ENCODE peak calls at places on chromosome 11, in nine cellular contexts. F is stimulated activated CD4-positive, alpha-beta T cell treated with anti-CD3 and anti-CD28 coated beads, Interleukin-2, amount 100 ng/mL, for 4 hours; M is dermis blood vessel endothelial cell; U is prostate gland; A is mesendoderm; P is NCI-H345; W is CD4-positive, alpha-beta T cell; E is stimulated activated naive CD4-positive, alpha-beta T cell; K is iris pigment epithelial cell. T is an unnamed sample.

GRCh38 chr11:17354070-17354924 is 2.7 kb downstream of the NCR3LG1 start:
- DNase-seq in F (peak; percentile 44), M (peak; percentile 85), U (peak; percentile 47), A (peak; percentile 84), P (peak; percentile 72), W (peak; percentile 38), E (peak; percentile 50), K (peak; percentile 72), T (peak; percentile 44)

GRCh38 chr11:126886636-126887035 is 113.9 kb downstream of the KIRREL3 start:
- DNase-seq in F (no peak), M (no peak), U (no peak), A (no peak), P (no peak), W (no peak), E (no peak), K (no peak), T (no peak)

GRCh38 chr11:2815762-2816496 is 69.6 kb downstream of the CDKN1C start:
- DNase-seq in F (no peak), M (no peak), U (no peak), A (no peak), P (no peak), W (no peak), E (no peak), K (no peak), T (no peak)

GRCh38 chr11:67267188-67268035 is 1.1 kb downstream of the GRK2 start:
- DNase-seq in F (no peak), M (no peak), U (peak; percentile 58), A (no peak), P (no peak), W (no peak), E (peak; percentile 44), K (no peak), T (no peak)

GRCh38 chr11:60977224-60977623 is 5.7 kb downstream of the CD6 start:
- DNase-seq in F (no peak), M (no peak), U (no peak), A (no peak), P (no peak), W (no peak), E (no peak), K (no peak), T (no peak)

GRCh38 chr11:127986073-127986472 is 601.3 kb downstream of the ETS1 start:
- DNase-seq in F (no peak), M (no peak), U (no peak), A (peak; percentile 30), P (no peak), W (no peak), E (no peak), K (no peak), T (no peak)

GRCh38 chr11:94272738-94273313 is 31.6 kb upstream of the IZUMO1R start:
- DNase-seq in F (no peak), M (no peak), U (no peak), A (no peak), P (no peak), W (no peak), E (no peak), K (no peak), T (no peak)

GRCh38 chr11:72179804-72180396 is 12.0 kb upstream of the FOLR1 start:
- DNase-seq in F (no peak), M (no peak), U (no peak), A (no peak), P (no peak), W (no peak), E (no peak), K (no peak), T (peak; percentile 35)

GRCh38 chr11:68181719-68182451 is 31.2 kb downstream of the KMT5B start:
- DNase-seq in F (no peak), M (no peak), U (no peak), A (no peak), P (no peak), W (no peak), E (no peak), K (peak; percentile 36), T (no peak)

GRCh38 chr11:117670443-117670842 is 126.6 kb downstream of the DSCAML1 start:
- DNase-seq in F (no peak), M (no peak), U (no peak), A (no peak), P (no peak), W (no peak), E (no peak), K (no peak), T (no peak)

GRCh38 chr11:76787911-76788596 is 4.9 kb downstream of the TSKU start:
- DNase-seq in F (no peak), M (no peak), U (no peak), A (peak; percentile 90), P (no peak), W (no peak), E (no peak), K (peak; percentile 88), T (no peak)

GRCh38 chr11:11334607-11335006 is 18.4 kb downstream of the CSNK2A3 start:
- DNase-seq in F (no peak), M (no peak), U (no peak), A (no peak), P (no peak), W (no peak), E (no peak), K (no peak), T (no peak)

GRCh38 chr11:132471491-132471890 is 1060.8 kb downstream of the OPCML start:
- DNase-seq in F (no peak), M (no peak), U (no peak), A (no peak), P (no peak), W (no peak), E (no peak), K (no peak), T (no peak)

GRCh38 chr11:16923987-16924386 is 90.2 kb downstream of the PLEKHA7 start:
- DNase-seq in F (no peak), M (no peak), U (no peak), A (peak; percentile 27), P (no peak), W (no peak), E (no peak), K (no peak), T (no peak)

GRCh38 chr11:130383363-130384168 is 44.8 kb downstream of the ADAMTS8 start:
- DNase-seq in F (no peak), M (no peak), U (no peak), A (peak; percentile 59), P (no peak), W (no peak), E (no peak), K (peak; percentile 96), T (peak; percentile 99)

GRCh38 chr11:78398715-78399114 is 18.9 kb downstream of the GAB2 start:
- DNase-seq in F (no peak), M (no peak), U (no peak), A (no peak), P (no peak), W (no peak), E (no peak), K (no peak), T (no peak)

GRCh38 chr11:66340596-66341501 is 4.1 kb downstream of the BRMS1 start:
- DNase-seq in F (no peak), M (no peak), U (no peak), A (no peak), P (no peak), W (no peak), E (no peak), K (no peak), T (no peak)

T was measured in RCC 7860.